ENCODE peak calls at places on chromosomes 11 and 22, in seven cellular contexts. One of them, this sample, is unnamed.

GRCh38 chr22:38872831-38873248 is 824 bp upstream of the CBX6 start:
- DNase-seq in foreskin keratinocyte: no peak
- DNase-seq in fibroblast of gingiva: peak
- DNase-seq in hypothalamus: peak
- DNase-seq in iris pigment epithelial cell: peak
- DNase-seq in AG04450: no peak
- DNase-seq in right cardiac atrium: peak
- DNase-seq in this sample: peak

GRCh38 chr22:20418211-20418788 is 19.3 kb downstream of the SCARF2 start:
- DNase-seq in right cardiac atrium: peak
- DNase-seq in fibroblast of gingiva: peak
- DNase-seq in hypothalamus: peak
- DNase-seq in foreskin keratinocyte: no peak
- DNase-seq in iris pigment epithelial cell: peak
- DNase-seq in AG04450: peak
- DNase-seq in this sample: peak

GRCh38 chr11:13415201-13415600 is 47.8 kb downstream of the BTBD10 start:
- DNase-seq in AG04450: no peak
- DNase-seq in iris pigment epithelial cell: no peak
- DNase-seq in right cardiac atrium: no peak
- DNase-seq in foreskin keratinocyte: peak
- DNase-seq in fibroblast of gingiva: no peak
- DNase-seq in hypothalamus: no peak
- DNase-seq in this sample: peak

GRCh38 chr11:126336646-126337045 is 18.8 kb upstream of the ST3GAL4 start:
- DNase-seq in right cardiac atrium: peak
- DNase-seq in iris pigment epithelial cell: no peak
- DNase-seq in fibroblast of gingiva: no peak
- DNase-seq in AG04450: no peak
- DNase-seq in hypothalamus: no peak
- DNase-seq in foreskin keratinocyte: no peak
- DNase-seq in this sample: no peak

GRCh38 chr22:20607157-20607907 is 99.9 kb downstream of the MED15 start:
- DNase-seq in foreskin keratinocyte: no peak
- DNase-seq in AG04450: no peak
- DNase-seq in iris pigment epithelial cell: no peak
- DNase-seq in fibroblast of gingiva: no peak
- DNase-seq in right cardiac atrium: no peak
- DNase-seq in hypothalamus: no peak
- DNase-seq in this sample: no peak

GRCh38 chr11:36945384-36945783 is 347.3 kb upstream of the RAG2 start:
- DNase-seq in right cardiac atrium: no peak
- DNase-seq in foreskin keratinocyte: no peak
- DNase-seq in fibroblast of gingiva: no peak
- DNase-seq in iris pigment epithelial cell: peak
- DNase-seq in hypothalamus: no peak
- DNase-seq in AG04450: no peak
- DNase-seq in this sample: no peak

GRCh38 chr11:69567951-69568808 is 72.8 kb upstream of the CCND1 start:
- DNase-seq in iris pigment epithelial cell: peak
- DNase-seq in right cardiac atrium: no peak
- DNase-seq in AG04450: no peak
- DNase-seq in hypothalamus: no peak
- DNase-seq in fibroblast of gingiva: no peak
- DNase-seq in foreskin keratinocyte: no peak
- DNase-seq in this sample: peak

GRCh38 chr22:42299586-42300285 is 29.3 kb upstream of the TCF20 start:
- DNase-seq in hypothalamus: no peak
- DNase-seq in AG04450: no peak
- DNase-seq in right cardiac atrium: peak
- DNase-seq in iris pigment epithelial cell: no peak
- DNase-seq in fibroblast of gingiva: no peak
- DNase-seq in foreskin keratinocyte: no peak
- DNase-seq in this sample: no peak

GRCh38 chr11:32032478-32032877 is 58.4 kb upstream of the RCN1 start:
- DNase-seq in right cardiac atrium: no peak
- DNase-seq in AG04450: no peak
- DNase-seq in fibroblast of gingiva: no peak
- DNase-seq in hypothalamus: no peak
- DNase-seq in foreskin keratinocyte: no peak
- DNase-seq in iris pigment epithelial cell: peak
- DNase-seq in this sample: peak

GRCh38 chr11:111326824-111327223 is 28.5 kb downstream of the POU2AF3 start:
- DNase-seq in right cardiac atrium: no peak
- DNase-seq in foreskin keratinocyte: no peak
- DNase-seq in hypothalamus: no peak
- DNase-seq in fibroblast of gingiva: no peak
- DNase-seq in AG04450: no peak
- DNase-seq in iris pigment epithelial cell: no peak
- DNase-seq in this sample: no peak

GRCh38 chr11:67311556-67312082 is 8.3 kb downstream of the SSH3 start:
- DNase-seq in AG04450: no peak
- DNase-seq in iris pigment epithelial cell: no peak
- DNase-seq in fibroblast of gingiva: no peak
- DNase-seq in hypothalamus: no peak
- DNase-seq in right cardiac atrium: no peak
- DNase-seq in foreskin keratinocyte: no peak
- DNase-seq in this sample: no peak

GRCh38 chr11:1852271-1852877 is 510 bp upstream of the LSP1 start:
- DNase-seq in iris pigment epithelial cell: no peak
- DNase-seq in hypothalamus: no peak
- DNase-seq in right cardiac atrium: peak
- DNase-seq in foreskin keratinocyte: no peak
- DNase-seq in AG04450: no peak
- DNase-seq in fibroblast of gingiva: no peak
- DNase-seq in this sample: no peak

GRCh38 chr11:78292109-78292803 is 103.5 kb downstream of the USP35 start:
- DNase-seq in iris pigment epithelial cell: no peak
- DNase-seq in AG04450: no peak
- DNase-seq in foreskin keratinocyte: no peak
- DNase-seq in hypothalamus: no peak
- DNase-seq in fibroblast of gingiva: no peak
- DNase-seq in right cardiac atrium: no peak
- DNase-seq in this sample: no peak

GRCh38 chr22:29009148-29009547 is 52.5 kb downstream of the C22orf31 start:
- DNase-seq in hypothalamus: no peak
- DNase-seq in foreskin keratinocyte: no peak
- DNase-seq in right cardiac atrium: no peak
- DNase-seq in iris pigment epithelial cell: no peak
- DNase-seq in AG04450: no peak
- DNase-seq in fibroblast of gingiva: no peak
- DNase-seq in this sample: no peak

GRCh38 chr11:5452712-5453111 is 3.6 kb downstream of the OR51I2 start:
- DNase-seq in right cardiac atrium: no peak
- DNase-seq in iris pigment epithelial cell: no peak
- DNase-seq in fibroblast of gingiva: no peak
- DNase-seq in hypothalamus: no peak
- DNase-seq in AG04450: no peak
- DNase-seq in foreskin keratinocyte: no peak
- DNase-seq in this sample: no peak

GRCh38 chr22:19918332-19919106 is 23.1 kb upstream of the COMT start:
- DNase-seq in hypothalamus: no peak
- DNase-seq in right cardiac atrium: no peak
- DNase-seq in fibroblast of gingiva: no peak
- DNase-seq in iris pigment epithelial cell: no peak
- DNase-seq in AG04450: no peak
- DNase-seq in foreskin keratinocyte: no peak
- DNase-seq in this sample: no peak

GRCh38 chr11:129115652-129116585 is 76.2 kb downstream of the ARHGAP32 start:
- DNase-seq in foreskin keratinocyte: peak
- DNase-seq in AG04450: peak
- DNase-seq in iris pigment epithelial cell: peak
- DNase-seq in fibroblast of gingiva: peak
- DNase-seq in right cardiac atrium: no peak
- DNase-seq in hypothalamus: no peak
- DNase-seq in this sample: peak

GRCh38 chr11:2175659-2176058 is 4.0 kb upstream of the TH start:
- DNase-seq in fibroblast of gingiva: no peak
- DNase-seq in hypothalamus: no peak
- DNase-seq in AG04450: no peak
- DNase-seq in iris pigment epithelial cell: peak
- DNase-seq in foreskin keratinocyte: peak
- DNase-seq in right cardiac atrium: no peak
- DNase-seq in this sample: peak

GRCh38 chr22:38267086-38267485 is 5.7 kb downstream of the TMEM184B start:
- DNase-seq in AG04450: no peak
- DNase-seq in foreskin keratinocyte: no peak
- DNase-seq in right cardiac atrium: peak
- DNase-seq in fibroblast of gingiva: no peak
- DNase-seq in hypothalamus: no peak
- DNase-seq in iris pigment epithelial cell: peak
- DNase-seq in this sample: no peak

GRCh38 chr22:19179472-19180048 is 1.0 kb upstream of the SLC25A1 start:
- DNase-seq in AG04450: peak
- DNase-seq in foreskin keratinocyte: peak
- DNase-seq in iris pigment epithelial cell: peak
- DNase-seq in fibroblast of gingiva: peak
- DNase-seq in hypothalamus: peak
- DNase-seq in right cardiac atrium: peak
- DNase-seq in this sample: peak

GRCh38 chr11:27902981-27903624 is 202.8 kb upstream of the BDNF start:
- DNase-seq in AG04450: no peak
- DNase-seq in hypothalamus: no peak
- DNase-seq in foreskin keratinocyte: peak
- DNase-seq in fibroblast of gingiva: peak
- DNase-seq in iris pigment epithelial cell: peak
- DNase-seq in right cardiac atrium: no peak
- DNase-seq in this sample: peak